ENCODE peak calls at places on chromosomes 7 and 10, in nine cellular contexts. One of them, this sample, is unnamed.

GRCh38 chr7:47670738-47671137 is 88.8 kb upstream of the TNS3 start:
- DNase-seq in effector CD4-positive, alpha-beta T cell: no peak
- DNase-seq in EL: no peak
- DNase-seq in GM03348: no peak
- DNase-seq in amniotic epithelial cell: no peak
- DNase-seq in NCI-H1092 treated with DMSO at 0.1 percent for 48 hours: no peak
- DNase-seq in T-cell: no peak
- DNase-seq in NCI-H2081: no peak
- DNase-seq in posterior cingulate gyrus: no peak
- DNase-seq in this sample: peak

GRCh38 chr10:113225903-113226302 is 275.9 kb downstream of the TCF7L2 start:
- DNase-seq in effector CD4-positive, alpha-beta T cell: no peak
- DNase-seq in EL: no peak
- DNase-seq in GM03348: no peak
- DNase-seq in amniotic epithelial cell: no peak
- DNase-seq in NCI-H1092 treated with DMSO at 0.1 percent for 48 hours: no peak
- DNase-seq in T-cell: no peak
- DNase-seq in NCI-H2081: no peak
- DNase-seq in posterior cingulate gyrus: no peak
- DNase-seq in this sample: no peak

GRCh38 chr10:5165738-5166137 is 19.2 kb downstream of the AKR1C8 start:
- DNase-seq in effector CD4-positive, alpha-beta T cell: no peak
- DNase-seq in EL: no peak
- DNase-seq in GM03348: no peak
- DNase-seq in amniotic epithelial cell: peak
- DNase-seq in NCI-H1092 treated with DMSO at 0.1 percent for 48 hours: no peak
- DNase-seq in T-cell: no peak
- DNase-seq in NCI-H2081: no peak
- DNase-seq in posterior cingulate gyrus: no peak
- DNase-seq in this sample: no peak

GRCh38 chr7:90613088-90613498 is 17.0 kb downstream of the CDK14 start:
- DNase-seq in effector CD4-positive, alpha-beta T cell: no peak
- DNase-seq in EL: no peak
- DNase-seq in GM03348: peak
- DNase-seq in amniotic epithelial cell: peak
- DNase-seq in NCI-H1092 treated with DMSO at 0.1 percent for 48 hours: no peak
- DNase-seq in T-cell: no peak
- DNase-seq in NCI-H2081: peak
- DNase-seq in posterior cingulate gyrus: no peak
- DNase-seq in this sample: peak

GRCh38 chr7:36906956-36907355 is 182.7 kb upstream of the AOAH start:
- DNase-seq in effector CD4-positive, alpha-beta T cell: no peak
- DNase-seq in EL: no peak
- DNase-seq in GM03348: no peak
- DNase-seq in amniotic epithelial cell: no peak
- DNase-seq in NCI-H1092 treated with DMSO at 0.1 percent for 48 hours: no peak
- DNase-seq in T-cell: no peak
- DNase-seq in NCI-H2081: no peak
- DNase-seq in posterior cingulate gyrus: no peak
- DNase-seq in this sample: no peak

GRCh38 chr7:128737441-128737840 is 1.7 kb upstream of the CALU start:
- DNase-seq in effector CD4-positive, alpha-beta T cell: no peak
- DNase-seq in EL: no peak
- DNase-seq in GM03348: no peak
- DNase-seq in amniotic epithelial cell: no peak
- DNase-seq in NCI-H1092 treated with DMSO at 0.1 percent for 48 hours: no peak
- DNase-seq in T-cell: no peak
- DNase-seq in NCI-H2081: no peak
- DNase-seq in posterior cingulate gyrus: no peak
- DNase-seq in this sample: no peak

GRCh38 chr10:5314866-5315265 is 49.9 kb upstream of the UCN3 start:
- DNase-seq in effector CD4-positive, alpha-beta T cell: no peak
- DNase-seq in EL: no peak
- DNase-seq in GM03348: no peak
- DNase-seq in amniotic epithelial cell: no peak
- DNase-seq in NCI-H1092 treated with DMSO at 0.1 percent for 48 hours: peak
- DNase-seq in T-cell: no peak
- DNase-seq in NCI-H2081: peak
- DNase-seq in posterior cingulate gyrus: no peak
- DNase-seq in this sample: no peak

GRCh38 chr7:116584721-116585120 is 59.9 kb downstream of the CAV1 start:
- DNase-seq in effector CD4-positive, alpha-beta T cell: no peak
- DNase-seq in EL: no peak
- DNase-seq in GM03348: no peak
- DNase-seq in amniotic epithelial cell: no peak
- DNase-seq in NCI-H1092 treated with DMSO at 0.1 percent for 48 hours: no peak
- DNase-seq in T-cell: no peak
- DNase-seq in NCI-H2081: no peak
- DNase-seq in posterior cingulate gyrus: no peak
- DNase-seq in this sample: no peak

GRCh38 chr10:120897343-120897742 is 46.2 kb downstream of the WDR11 start:
- DNase-seq in effector CD4-positive, alpha-beta T cell: no peak
- DNase-seq in EL: no peak
- DNase-seq in GM03348: no peak
- DNase-seq in amniotic epithelial cell: peak
- DNase-seq in NCI-H1092 treated with DMSO at 0.1 percent for 48 hours: no peak
- DNase-seq in T-cell: no peak
- DNase-seq in NCI-H2081: no peak
- DNase-seq in posterior cingulate gyrus: no peak
- DNase-seq in this sample: no peak

GRCh38 chr10:13890617-13891541 is 304.1 kb downstream of the PRPF18 start:
- DNase-seq in effector CD4-positive, alpha-beta T cell: no peak
- DNase-seq in EL: peak
- DNase-seq in GM03348: peak
- DNase-seq in amniotic epithelial cell: peak
- DNase-seq in NCI-H1092 treated with DMSO at 0.1 percent for 48 hours: peak
- DNase-seq in T-cell: no peak
- DNase-seq in NCI-H2081: no peak
- DNase-seq in posterior cingulate gyrus: peak
- DNase-seq in this sample: no peak

GRCh38 chr7:49790209-49790608 is 16.8 kb downstream of the VWC2 start:
- DNase-seq in effector CD4-positive, alpha-beta T cell: no peak
- DNase-seq in EL: no peak
- DNase-seq in GM03348: no peak
- DNase-seq in amniotic epithelial cell: no peak
- DNase-seq in NCI-H1092 treated with DMSO at 0.1 percent for 48 hours: no peak
- DNase-seq in T-cell: no peak
- DNase-seq in NCI-H2081: no peak
- DNase-seq in posterior cingulate gyrus: no peak
- DNase-seq in this sample: no peak

GRCh38 chr7:131385039-131385605 is 57.4 kb downstream of the MKLN1 start:
- DNase-seq in effector CD4-positive, alpha-beta T cell: no peak
- DNase-seq in EL: peak
- DNase-seq in GM03348: no peak
- DNase-seq in amniotic epithelial cell: peak
- DNase-seq in NCI-H1092 treated with DMSO at 0.1 percent for 48 hours: no peak
- DNase-seq in T-cell: no peak
- DNase-seq in NCI-H2081: no peak
- DNase-seq in posterior cingulate gyrus: no peak
- DNase-seq in this sample: no peak

GRCh38 chr10:33155720-33156638 is 178.5 kb downstream of the NRP1 start:
- DNase-seq in effector CD4-positive, alpha-beta T cell: no peak
- DNase-seq in EL: peak
- DNase-seq in GM03348: peak
- DNase-seq in amniotic epithelial cell: peak
- DNase-seq in NCI-H1092 treated with DMSO at 0.1 percent for 48 hours: no peak
- DNase-seq in T-cell: peak
- DNase-seq in NCI-H2081: peak
- DNase-seq in posterior cingulate gyrus: no peak
- DNase-seq in this sample: peak

This sample was measured in naive B cell.